ENCODE peak calls at places on chromosomes 16 and 17, in seven cellular contexts. One of them, this sample, is unnamed. For H3K4me1, the result is how much of the 10 kb centered on the place peaks cover.

GRCh38 chr16:23316634-23317265 is 14.6 kb downstream of the SCNN1B start:
- DNase-seq in colonic mucosa: no peak
- DNase-seq in BE2C: no peak
- DNase-seq in Peyer's patch: no peak
- DNase-seq in breast epithelium: no peak
- DNase-seq in endodermal cell: no peak
- DNase-seq in GM23248: no peak
- DNase-seq in this sample: no peak

GRCh38 chr17:35315283-35315682 is 58.1 kb downstream of the SLFN11 start:
- DNase-seq in colonic mucosa: no peak
- DNase-seq in BE2C: no peak
- DNase-seq in Peyer's patch: no peak
- DNase-seq in breast epithelium: no peak
- DNase-seq in endodermal cell: peak
- DNase-seq in GM23248: peak
- DNase-seq in this sample: no peak

GRCh38 chr16:72847187-72848044 is 200.5 kb downstream of the ZFHX3 start:
- DNase-seq in colonic mucosa: no peak
- DNase-seq in BE2C: peak
- DNase-seq in Peyer's patch: no peak
- DNase-seq in breast epithelium: no peak
- DNase-seq in endodermal cell: peak
- DNase-seq in GM23248: peak
- DNase-seq in this sample: no peak

GRCh38 chr17:27408891-27409290 is 47.4 kb upstream of the KSR1 start:
- DNase-seq in colonic mucosa: no peak
- DNase-seq in BE2C: no peak
- DNase-seq in Peyer's patch: no peak
- DNase-seq in breast epithelium: no peak
- DNase-seq in endodermal cell: no peak
- DNase-seq in GM23248: peak
- DNase-seq in this sample: no peak

GRCh38 chr16:73047221-73047535 is 750 bp downstream of the ZFHX3 start:
- DNase-seq in colonic mucosa: no peak
- DNase-seq in BE2C: no peak
- DNase-seq in Peyer's patch: no peak
- DNase-seq in breast epithelium: no peak
- DNase-seq in endodermal cell: no peak
- DNase-seq in GM23248: peak
- DNase-seq in this sample: no peak

GRCh38 chr17:41580244-41580575 is 6.5 kb downstream of the KRT14 start:
- DNase-seq in colonic mucosa: no peak
- DNase-seq in BE2C: no peak
- DNase-seq in Peyer's patch: no peak
- DNase-seq in breast epithelium: no peak
- DNase-seq in endodermal cell: no peak
- DNase-seq in GM23248: no peak
- DNase-seq in this sample: no peak

GRCh38 chr16:64865037-64865696 is 256.7 kb downstream of the CDH11 start:
- DNase-seq in colonic mucosa: no peak
- DNase-seq in BE2C: no peak
- DNase-seq in Peyer's patch: no peak
- DNase-seq in breast epithelium: no peak
- DNase-seq in endodermal cell: no peak
- DNase-seq in GM23248: peak
- DNase-seq in this sample: no peak

GRCh38 chr16:65119905-65120341 is 1.9 kb downstream of the CDH11 start:
- DNase-seq in colonic mucosa: no peak
- DNase-seq in BE2C: no peak
- DNase-seq in Peyer's patch: no peak
- DNase-seq in breast epithelium: no peak
- DNase-seq in endodermal cell: peak
- DNase-seq in GM23248: peak
- DNase-seq in this sample: no peak

GRCh38 chr17:51166987-51167931 is 1.0 kb downstream of the NME2 start:
- DNase-seq in colonic mucosa: peak
- DNase-seq in BE2C: peak
- DNase-seq in Peyer's patch: peak
- DNase-seq in breast epithelium: no peak
- DNase-seq in endodermal cell: peak
- DNase-seq in GM23248: peak
- DNase-seq in this sample: no peak

DNA sequence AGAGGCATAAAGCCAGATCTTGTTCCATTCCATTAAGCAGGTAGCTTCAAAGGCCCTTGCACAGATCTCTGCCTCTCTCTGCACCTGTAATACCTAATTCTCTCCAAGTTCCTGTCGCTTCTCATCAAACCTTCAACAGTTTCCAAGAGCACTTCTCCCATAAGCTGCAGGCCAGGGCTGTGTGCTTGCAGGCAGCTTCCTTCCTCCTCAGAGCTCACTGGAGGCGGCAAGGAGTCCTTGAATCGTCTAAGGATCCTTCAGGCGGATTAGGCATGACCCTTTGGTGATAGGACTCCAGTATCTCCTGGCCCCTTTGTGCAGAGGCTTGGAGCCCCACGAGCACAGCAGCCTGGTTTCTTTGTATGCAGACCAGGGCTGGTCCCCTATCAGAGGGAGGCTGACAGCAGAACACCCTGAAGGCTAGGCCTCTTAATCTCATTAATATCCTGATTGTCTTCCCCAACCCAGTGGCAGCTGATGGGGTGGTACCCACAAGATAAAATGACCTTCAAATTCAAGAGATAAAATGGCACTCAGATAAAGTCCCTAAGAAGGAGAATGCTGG is 19.8 kb downstream of the HNF1B start:
- DNase-seq in colonic mucosa: no peak
- DNase-seq in BE2C: no peak
- DNase-seq in Peyer's patch: no peak
- DNase-seq in breast epithelium: no peak
- DNase-seq in endodermal cell: peak
- DNase-seq in GM23248: no peak
- DNase-seq in this sample: no peak
- H3K4me1 ChIP-seq in colonic mucosa: under half
- H3K4me1 ChIP-seq in BE2C: under half
- H3K4me1 ChIP-seq in Peyer's patch: under half
- H3K4me1 ChIP-seq in breast epithelium: under half
- H3K4me1 ChIP-seq in endodermal cell: under half
- H3K4me1 ChIP-seq in GM23248: under half
- H3K4me1 ChIP-seq in this sample: under half

GRCh38 chr16:49440156-49441065 is 66.8 kb downstream of the C16orf78 start:
- DNase-seq in colonic mucosa: no peak
- DNase-seq in BE2C: no peak
- DNase-seq in Peyer's patch: peak
- DNase-seq in breast epithelium: no peak
- DNase-seq in endodermal cell: no peak
- DNase-seq in GM23248: no peak
- DNase-seq in this sample: no peak

GRCh38 chr16:49439676-49440075 is 66.1 kb downstream of the C16orf78 start:
- DNase-seq in colonic mucosa: no peak
- DNase-seq in BE2C: no peak
- DNase-seq in Peyer's patch: no peak
- DNase-seq in breast epithelium: no peak
- DNase-seq in endodermal cell: no peak
- DNase-seq in GM23248: no peak
- DNase-seq in this sample: no peak

GRCh38 chr16:49442805-49443204 is 69.2 kb downstream of the C16orf78 start:
- DNase-seq in colonic mucosa: no peak
- DNase-seq in BE2C: no peak
- DNase-seq in Peyer's patch: no peak
- DNase-seq in breast epithelium: no peak
- DNase-seq in endodermal cell: peak
- DNase-seq in GM23248: no peak
- DNase-seq in this sample: no peak

GRCh38 chr16:49443576-49443975 is 70.0 kb downstream of the C16orf78 start:
- DNase-seq in colonic mucosa: no peak
- DNase-seq in BE2C: no peak
- DNase-seq in Peyer's patch: no peak
- DNase-seq in breast epithelium: no peak
- DNase-seq in endodermal cell: no peak
- DNase-seq in GM23248: no peak
- DNase-seq in this sample: no peak

GRCh38 chr16:49441366-49441780 is 67.8 kb downstream of the C16orf78 start:
- DNase-seq in colonic mucosa: peak
- DNase-seq in BE2C: peak
- DNase-seq in Peyer's patch: peak
- DNase-seq in breast epithelium: no peak
- DNase-seq in endodermal cell: peak
- DNase-seq in GM23248: no peak
- DNase-seq in this sample: no peak
- H3K4me1 ChIP-seq in colonic mucosa: under half
- H3K4me1 ChIP-seq in BE2C: under half
- H3K4me1 ChIP-seq in Peyer's patch: under half
- H3K4me1 ChIP-seq in breast epithelium: under half
- H3K4me1 ChIP-seq in endodermal cell: under half
- H3K4me1 ChIP-seq in GM23248: under half
- H3K4me1 ChIP-seq in this sample: under half

GRCh38 chr16:8720080-8720966 is 45.9 kb downstream of the ABAT start:
- DNase-seq in colonic mucosa: no peak
- DNase-seq in BE2C: peak
- DNase-seq in Peyer's patch: no peak
- DNase-seq in breast epithelium: no peak
- DNase-seq in endodermal cell: peak
- DNase-seq in GM23248: no peak
- DNase-seq in this sample: no peak
- H3K4me1 ChIP-seq in colonic mucosa: under half
- H3K4me1 ChIP-seq in BE2C: under half
- H3K4me1 ChIP-seq in Peyer's patch: under half
- H3K4me1 ChIP-seq in breast epithelium: under half
- H3K4me1 ChIP-seq in endodermal cell: under half
- H3K4me1 ChIP-seq in GM23248: under half
- H3K4me1 ChIP-seq in this sample: under half

GRCh38 chr16:89313583-89313982 is 96.1 kb downstream of the ZNF778 start:
- DNase-seq in colonic mucosa: no peak
- DNase-seq in BE2C: no peak
- DNase-seq in Peyer's patch: no peak
- DNase-seq in breast epithelium: no peak
- DNase-seq in endodermal cell: no peak
- DNase-seq in GM23248: no peak
- DNase-seq in this sample: no peak
- H3K4me1 ChIP-seq in colonic mucosa: under half
- H3K4me1 ChIP-seq in BE2C: under half
- H3K4me1 ChIP-seq in Peyer's patch: half or more
- H3K4me1 ChIP-seq in breast epithelium: under half
- H3K4me1 ChIP-seq in endodermal cell: under half
- H3K4me1 ChIP-seq in GM23248: under half
- H3K4me1 ChIP-seq in this sample: half or more

GRCh38 chr17:36739208-36739607 is 137.8 kb downstream of the MRM1 start:
- DNase-seq in colonic mucosa: no peak
- DNase-seq in BE2C: no peak
- DNase-seq in Peyer's patch: no peak
- DNase-seq in breast epithelium: no peak
- DNase-seq in endodermal cell: no peak
- DNase-seq in GM23248: no peak
- DNase-seq in this sample: no peak
- H3K4me1 ChIP-seq in colonic mucosa: under half
- H3K4me1 ChIP-seq in BE2C: half or more
- H3K4me1 ChIP-seq in Peyer's patch: under half
- H3K4me1 ChIP-seq in breast epithelium: under half
- H3K4me1 ChIP-seq in endodermal cell: under half
- H3K4me1 ChIP-seq in GM23248: under half
- H3K4me1 ChIP-seq in this sample: under half

GRCh38 chr16:67167588-67167987 is 2.8 kb upstream of the NOL3 start:
- DNase-seq in colonic mucosa: no peak
- DNase-seq in BE2C: no peak
- DNase-seq in Peyer's patch: no peak
- DNase-seq in breast epithelium: no peak
- DNase-seq in endodermal cell: no peak
- DNase-seq in GM23248: no peak
- DNase-seq in this sample: no peak
- H3K4me1 ChIP-seq in colonic mucosa: under half
- H3K4me1 ChIP-seq in BE2C: under half
- H3K4me1 ChIP-seq in Peyer's patch: half or more
- H3K4me1 ChIP-seq in breast epithelium: under half
- H3K4me1 ChIP-seq in endodermal cell: under half
- H3K4me1 ChIP-seq in GM23248: under half
- H3K4me1 ChIP-seq in this sample: half or more